ENCODE peak calls at places on chromosomes 7 and 10, in six cellular contexts. B is RWPE1, U is cardiac fibroblast, D is heart left ventricle, P is HFFc6, G is choroid plexus epithelial cell. Y is an unnamed sample.

GRCh38 chr10:99369551-99369950 is 40.4 kb downstream of the CNNM1 start:
- DNase-seq in U (no peak), P (peak; percentile 92), D (no peak), B (no peak), G (no peak), Y (no peak)

GRCh38 chr10:123787566-123787965 is 104.0 kb downstream of the CPXM2 start:
- DNase-seq in P (no peak), U (no peak), B (no peak), D (no peak), G (no peak), Y (no peak)

GRCh38 chr7:85185355-85186082 is 1.3 kb downstream of the SEMA3D start:
- DNase-seq in P (peak; percentile 82), U (peak; percentile 72), B (peak; percentile 15), D (peak; percentile 69), G (peak; percentile 55), Y (peak; percentile 56)

GRCh38 chr7:8481752-8482446 is 48.5 kb downstream of the NXPH1 start:
- DNase-seq in P (no peak), U (no peak), G (no peak), D (no peak), B (no peak), Y (no peak)

GRCh38 chr7:141001561-141001960 is 13.2 kb downstream of the MRPS33 start:
- DNase-seq in U (no peak), B (no peak), G (no peak), D (no peak), P (no peak), Y (no peak)

GRCh38 chr7:26681819-26682418 is 182.5 kb downstream of the SKAP2 start:
- DNase-seq in D (no peak), G (peak; percentile 41), P (peak; percentile 13), U (peak; percentile 26), B (peak; percentile 34), Y (peak; percentile 47)

GRCh38 chr7:98963305-98963704 is 85.0 kb downstream of the TRRAP start:
- DNase-seq in P (no peak), G (no peak), D (no peak), U (no peak), B (no peak), Y (no peak)

GRCh38 chr7:146655928-146656797 is 539.6 kb downstream of the CNTNAP2 start:
- DNase-seq in G (peak; percentile 65), P (no peak), B (no peak), D (no peak), U (no peak), Y (no peak)

GRCh38 chr10:3776796-3777571 is 8.0 kb downstream of the KLF6 start:
- DNase-seq in U (peak; percentile 93), P (peak; percentile 91), B (peak; percentile 74), D (no peak), G (peak; percentile 94), Y (peak; percentile 67)

GRCh38 chr7:113548561-113548960 is 370.2 kb downstream of the PPP1R3A start:
- DNase-seq in U (no peak), G (no peak), D (no peak), B (no peak), P (no peak), Y (no peak)

GRCh38 chr7:149774237-149775175 is 1.1 kb upstream of the ZNF467 start:
- DNase-seq in G (no peak), D (peak; percentile 58), B (no peak), U (peak; percentile 30), P (no peak), Y (no peak)

GRCh38 chr7:20786779-20787651 is at the start of gene SP8:
- DNase-seq in U (no peak), P (no peak), G (no peak), B (no peak), D (no peak), Y (peak; percentile 53)

GRCh38 chr10:89805599-89806013 is 104.2 kb downstream of the KIF20B start:
- DNase-seq in B (no peak), D (no peak), U (no peak), P (no peak), G (no peak), Y (no peak)

GRCh38 chr10:133471300-133472109 is 17.8 kb downstream of the SCART1 start:
- DNase-seq in D (no peak), U (no peak), B (no peak), G (no peak), P (no peak), Y (no peak)

GRCh38 chr7:124996778-124997177 is 67.2 kb upstream of the POT1 start:
- DNase-seq in U (no peak), P (no peak), B (no peak), D (no peak), G (peak; percentile 51), Y (no peak)

GRCh38 chr10:24360286-24361127 is 151.6 kb downstream of the KIAA1217 start:
- DNase-seq in G (peak; percentile 89), P (peak; percentile 56), U (peak; percentile 83), B (peak; percentile 64), D (no peak), Y (peak; percentile 28)

GRCh38 chr10:27948191-27948590 is 50.7 kb downstream of the ODAD2 start:
- DNase-seq in B (no peak), D (no peak), P (no peak), U (no peak), G (no peak), Y (no peak)

GRCh38 chr10:132329565-132330485 is 2.2 kb upstream of the LRRC27 start:
- DNase-seq in P (peak; percentile 66), D (no peak), U (peak; percentile 75), B (peak; percentile 60), G (peak; percentile 54), Y (peak; percentile 25)

GRCh38 chr7:47551550-47552121 is 30.3 kb downstream of the TNS3 start:
- DNase-seq in B (no peak), D (no peak), U (peak; percentile 37), P (no peak), G (no peak), Y (no peak)

GRCh38 chr10:11181996-11182395 is 164.3 kb downstream of the CELF2 start:
- DNase-seq in U (no peak), B (no peak), P (no peak), D (no peak), G (no peak), Y (no peak)

GRCh38 chr7:51263631-51264484 is 52.8 kb downstream of the COBL start:
- DNase-seq in D (no peak), P (no peak), B (peak; percentile 46), U (no peak), G (no peak), Y (no peak)

GRCh38 chr7:131664570-131664969 is 108.1 kb upstream of the PODXL start:
- DNase-seq in U (no peak), G (no peak), P (no peak), D (no peak), B (no peak), Y (peak; percentile 94)

GRCh38 chr10:110353244-110354119 is 48.8 kb upstream of the SMNDC1 start:
- DNase-seq in U (peak; percentile 72), D (no peak), G (peak; percentile 81), P (peak; percentile 96), B (peak; percentile 84), Y (peak; percentile 90)

GRCh38 chr10:25125151-25125550 is 49.6 kb upstream of the GPR158 start:
- DNase-seq in G (no peak), B (no peak), D (no peak), P (no peak), U (no peak), Y (no peak)

GRCh38 chr7:73432676-73433075 is 902 bp upstream of the FZD9 start:
- DNase-seq in D (no peak), B (no peak), G (no peak), U (no peak), P (no peak), Y (no peak)

GRCh38 chr10:1625731-1626130 is 111.6 kb downstream of the ADARB2 start:
- DNase-seq in B (no peak), G (no peak), D (no peak), P (no peak), U (no peak), Y (no peak)

GRCh38 chr7:44390701-44391100 is 65.3 kb upstream of the CAMK2B start:
- DNase-seq in B (no peak), U (no peak), D (no peak), G (no peak), P (no peak), Y (no peak)

GRCh38 chr7:91031757-91032156 is 232.5 kb upstream of the FZD1 start:
- DNase-seq in U (no peak), G (no peak), D (no peak), B (no peak), P (no peak), Y (no peak)

GRCh38 chr10:7856685-7857084 is 38.4 kb downstream of the TAF3 start:
- DNase-seq in U (peak; percentile 12), D (no peak), B (no peak), P (no peak), G (no peak), Y (no peak)